ENCODE peak calls at places on chromosomes 16 and 17, in seven cellular contexts. T is Peyer's patch, A is breast epithelium, G is IMR-90, U is ovary, K is sigmoid colon, N is heart left ventricle. S is an unnamed sample.

GRCh38 chr17:80252871-80253270 is 7.8 kb upstream of the RNF213 start:
- DNase-seq in T (peak; percentile 76), A (peak; percentile 74), G (no peak), N (peak; percentile 48), U (no peak), K (no peak), S (no peak)

GRCh38 chr16:79191933-79192332 is 408.6 kb downstream of the MAF start:
- DNase-seq in U (no peak), A (no peak), T (no peak), K (no peak), N (no peak), G (no peak), S (no peak)

GRCh38 chr16:77499373-77500285 is 64.8 kb upstream of the ADAMTS18 start:
- DNase-seq in G (no peak), U (peak; percentile 18), N (no peak), K (peak; percentile 76), T (no peak), A (no peak), S (peak; percentile 70)

GRCh38 chr16:84502581-84502980 is 1.9 kb downstream of the MEAK7 start:
- DNase-seq in G (no peak), T (no peak), U (no peak), N (peak; percentile 8), A (no peak), K (peak; percentile 27), S (no peak)

GRCh38 chr17:63480826-63481487 is 4.1 kb downstream of the ACE start:
- DNase-seq in N (peak; percentile 26), K (no peak), A (no peak), T (no peak), G (no peak), U (no peak), S (no peak)

GRCh38 chr16:24508614-24509013 is 30.8 kb upstream of the RBBP6 start:
- DNase-seq in K (no peak), U (no peak), T (no peak), G (peak; percentile 79), N (no peak), A (no peak), S (no peak)

GRCh38 chr16:86768999-86769398 is 190.7 kb downstream of the FOXL1 start:
- DNase-seq in G (peak; percentile 27), A (no peak), K (peak; percentile 46), N (no peak), T (no peak), U (no peak), S (no peak)

GRCh38 chr17:27552467-27552779 is 78.6 kb upstream of the LGALS9 start:
- DNase-seq in N (no peak), U (no peak), K (no peak), G (peak; percentile 72), T (no peak), A (no peak), S (no peak)

GRCh38 chr17:58606934-58607333 is 84.9 kb downstream of the TEX14 start:
- DNase-seq in K (no peak), A (no peak), G (no peak), U (no peak), N (no peak), T (no peak), S (no peak)

GRCh38 chr16:27430923-27431484 is 29.0 kb downstream of the IL21R start:
- DNase-seq in G (peak; percentile 52), N (no peak), K (peak; percentile 29), T (no peak), A (no peak), U (no peak), S (no peak)

GRCh38 chr16:69937465-69937951 is 13.6 kb upstream of the CLEC18A start:
- DNase-seq in T (peak; percentile 4), A (no peak), G (no peak), N (no peak), U (no peak), K (no peak), S (peak; percentile 38)

GRCh38 chr16:78659216-78659615 is 559.8 kb downstream of the WWOX start:
- DNase-seq in N (peak; percentile 42), A (no peak), U (no peak), G (no peak), K (no peak), T (no peak), S (no peak)

DNA sequence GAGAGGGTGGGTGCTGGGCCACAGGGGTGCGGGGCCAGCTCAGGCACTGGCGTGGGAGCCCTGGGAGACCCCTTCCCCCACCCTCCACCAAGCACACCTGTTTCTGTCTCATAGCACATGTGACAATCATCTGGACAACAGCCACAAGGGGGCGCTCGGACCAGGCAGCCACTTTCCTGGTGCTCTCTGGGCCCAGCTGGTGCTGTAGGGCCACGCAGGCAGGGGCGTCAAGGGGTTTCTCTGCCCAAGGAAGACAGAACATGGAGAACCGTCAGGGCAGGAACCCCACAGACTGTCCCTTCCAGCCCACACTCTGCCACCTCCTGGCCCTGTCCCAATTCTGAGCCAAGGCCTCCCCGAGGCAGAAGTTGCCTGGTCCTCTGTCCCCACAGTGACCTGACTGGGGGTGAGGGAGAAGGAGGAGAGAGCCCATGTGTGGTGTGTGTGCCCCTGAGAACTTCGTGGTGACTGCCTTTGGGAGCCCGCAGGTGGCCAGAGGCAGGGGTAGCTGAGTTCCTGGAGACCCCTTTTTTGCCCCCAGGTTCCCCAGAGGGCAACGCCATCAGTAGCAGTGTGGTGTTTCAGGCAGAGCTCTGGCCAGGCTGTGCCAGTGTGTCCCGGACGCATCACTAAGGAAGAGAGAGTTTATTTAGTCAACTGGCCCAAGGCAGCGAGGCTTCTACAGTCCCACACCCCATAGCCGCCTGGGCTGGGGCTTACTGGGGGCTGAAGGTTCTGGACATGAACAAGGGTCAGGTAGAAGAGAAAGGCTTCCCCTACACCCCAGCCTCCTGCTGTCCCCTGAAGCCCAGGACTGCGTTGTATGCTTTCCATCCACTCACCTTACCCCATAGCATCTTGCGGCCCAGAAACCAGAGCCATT is 3.1 kb upstream of the SETD6 start:
- DNase-seq in T (peak; percentile 83), A (no peak), K (peak; percentile 80), U (peak; percentile 65), G (peak; percentile 55), N (peak; percentile 73), S (peak; percentile 91)
- TF ChIP-seq POLR2A in T (no peak), A (no peak), K (no peak), U (no peak), G (no peak), N (no peak), S (no peak)

GRCh38 chr16:53093162-53093744 is 38.5 kb downstream of the CHD9 start:
- DNase-seq in K (no peak), G (no peak), A (no peak), U (no peak), T (no peak), N (no peak), S (no peak)

GRCh38 chr16:53090591-53091507 is 36.1 kb downstream of the CHD9 start:
- DNase-seq in U (peak; percentile 97), K (peak; percentile 99), G (peak; percentile 98), N (peak; percentile 95), T (peak; percentile 76), A (peak; percentile 96), S (peak; percentile 87)

GRCh38 chr16:53089434-53090270 is 34.9 kb downstream of the CHD9 start:
- DNase-seq in K (peak; percentile 77), A (peak; percentile 78), U (no peak), T (no peak), G (no peak), N (peak; percentile 38), S (no peak)

GRCh38 chr16:53091508-53092211 is 36.9 kb downstream of the CHD9 start:
- DNase-seq in A (peak; percentile 52), N (peak; percentile 85), T (peak; percentile 65), K (peak; percentile 85), G (peak; percentile 92), U (peak; percentile 45), S (peak; percentile 72)

GRCh38 chr16:53090271-53090590 is 35.4 kb downstream of the CHD9 start:
- DNase-seq in T (no peak), N (no peak), A (no peak), K (no peak), G (no peak), U (no peak), S (no peak)
- H3K4me1 ChIP-seq in T (peaks cover 5% of the 10 kb centered on the region), N (peaks cover 80% of the 10 kb centered on the region), A (peaks cover 27% of the 10 kb centered on the region), K (peaks cover 80% of the 10 kb centered on the region), G (peaks cover 20% of the 10 kb centered on the region), U (peaks cover 21% of the 10 kb centered on the region), S (peaks cover 40% of the 10 kb centered on the region)

GRCh38 chr17:65166785-65167184 is 29.6 kb downstream of the RGS9 start:
- DNase-seq in A (no peak), U (no peak), G (peak; percentile 59), T (no peak), N (no peak), K (no peak), S (no peak)
- TF ChIP-seq POLR2A in A (no peak), U (no peak), G (no peak), T (no peak), N (no peak), K (no peak), S (no peak)

DNA sequence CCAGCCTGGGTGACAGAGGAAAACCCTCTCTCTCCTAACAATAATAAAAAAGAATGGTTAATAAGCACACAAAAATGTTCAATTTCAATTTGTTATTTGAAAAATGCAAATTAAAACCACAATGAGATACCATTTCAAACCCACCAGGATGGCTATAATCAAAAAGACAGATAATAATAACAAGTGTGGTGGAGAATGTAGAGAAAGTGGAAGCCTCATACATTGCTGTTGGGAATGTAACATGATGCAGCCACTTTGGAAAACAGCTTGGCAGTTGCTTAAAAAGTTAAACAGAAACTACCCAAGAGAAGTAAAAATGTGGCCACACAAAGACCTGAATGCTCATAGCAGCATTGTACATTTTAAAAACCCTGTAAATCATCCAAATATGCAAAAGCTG is 51.8 kb upstream of the MAP3K14 start:
- DNase-seq in U (no peak), T (no peak), A (no peak), K (no peak), N (no peak), G (peak; percentile 92), S (no peak)
- H3K4me1 ChIP-seq in U (peaks cover 4% of the 10 kb centered on the region), T (no peaks in the 10 kb centered on the region), A (peaks cover 3% of the 10 kb centered on the region), K (peaks cover 17% of the 10 kb centered on the region), N (peaks cover 19% of the 10 kb centered on the region), G (peaks cover 36% of the 10 kb centered on the region), S (peaks cover 10% of the 10 kb centered on the region)

GRCh38 chr17:50349241-50349595 is 3.3 kb downstream of the XYLT2 start:
- DNase-seq in T (no peak), U (no peak), G (no peak), K (peak; percentile 50), N (no peak), A (no peak), S (no peak)
- TF ChIP-seq POLR2A in T (no peak), U (no peak), G (no peak), K (no peak), N (no peak), A (no peak), S (no peak)

GRCh38 chr16:2043296-2043979 is 4.2 kb downstream of the NTHL1 start:
- DNase-seq in U (no peak), T (no peak), A (no peak), G (no peak), K (no peak), N (no peak), S (no peak)
- H3K4me1 ChIP-seq in U (peaks cover 34% of the 10 kb centered on the region), T (peaks cover 4% of the 10 kb centered on the region), A (peaks cover 6% of the 10 kb centered on the region), G (peaks cover 34% of the 10 kb centered on the region), K (peaks cover 42% of the 10 kb centered on the region), N (peaks cover 91% of the 10 kb centered on the region), S (peaks cover 52% of the 10 kb centered on the region)

GRCh38 chr17:2049333-2050245 is 5.3 kb upstream of the HIC1 start:
- DNase-seq in A (peak; percentile 84), G (peak; percentile 77), U (peak; percentile 94), T (peak; percentile 81), K (peak; percentile 92), N (peak; percentile 90), S (peak; percentile 89)
- TF ChIP-seq POLR2A in A (no peak), G (peak; percentile 56), U (peak; percentile 64), T (no peak), K (no peak), N (no peak), S (no peak)